ENCODE peak calls at places on chromosomes 16 and 17, in six cellular contexts. R is HCT116, H is K562, B is H1, V is HepG2, D is GM12878. O is an unnamed sample.

GRCh38 chr16:51237207-51237606 is 86.1 kb upstream of the SALL1 start:
- DNase-seq in D (no peak), R (no peak), V (no peak), B (no peak), H (no peak), O (no peak)

GRCh38 chr17:42608692-42609181 is 437 bp downstream of the RETREG3 start:
- DNase-seq in V (no peak), H (no peak), B (no peak), D (no peak), R (no peak), O (no peak)

GRCh38 chr17:47726796-47727703 is 6.0 kb upstream of the TBX21 start:
- DNase-seq in R (no peak), H (no peak), D (no peak), B (no peak), V (no peak), O (peak; percentile 68)

GRCh38 chr16:53946745-53947386 is 242.9 kb downstream of the FTO start:
- DNase-seq in D (no peak), V (no peak), R (no peak), H (no peak), B (no peak), O (no peak)

GRCh38 chr16:69131749-69132423 is 502 bp downstream of the CHTF8 start:
- DNase-seq in H (peak; percentile 95), D (peak; percentile 24), V (peak; percentile 79), R (no peak), B (peak; percentile 90), O (peak; percentile 99)

GRCh38 chr16:48123104-48123788 is 32.5 kb downstream of the ABCC12 start:
- DNase-seq in D (no peak), R (peak; percentile 85), B (no peak), V (peak; percentile 32), H (peak; percentile 59), O (no peak)

GRCh38 chr16:78244131-78244899 is 144.9 kb downstream of the WWOX start:
- DNase-seq in R (no peak), V (no peak), B (no peak), H (no peak), D (no peak), O (no peak)

GRCh38 chr16:85386467-85387170 is 226.5 kb upstream of the GSE1 start:
- DNase-seq in B (peak; percentile 37), V (no peak), H (no peak), D (no peak), R (no peak), O (no peak)

GRCh38 chr16:29871822-29872546 is 9.0 kb upstream of the CDIPT start:
- DNase-seq in R (no peak), V (no peak), H (no peak), B (no peak), D (no peak), O (no peak)

GRCh38 chr16:19148189-19148588 is 19.9 kb upstream of the SYT17 start:
- DNase-seq in V (no peak), H (no peak), D (no peak), B (no peak), R (no peak), O (no peak)
- TF ChIP-seq JUND in V (no peak), H (no peak), D (no peak), B (no peak), R (no peak), O (no peak)

GRCh38 chr17:67152824-67153223 is 92.2 kb downstream of the HELZ start:
- DNase-seq in B (no peak), H (no peak), V (no peak), R (no peak), D (no peak), O (no peak)
- H3K36me3 ChIP-seq in B (no peaks in the 10 kb centered on the region), H (peaks cover 61% of the 10 kb centered on the region), V (peaks cover 74% of the 10 kb centered on the region), R (peaks cover 5% of the 10 kb centered on the region), D (peaks cover 12% of the 10 kb centered on the region), O (peaks cover 56% of the 10 kb centered on the region)

GRCh38 chr17:35684046-35684802 is 47.2 kb upstream of the RASL10B start:
- DNase-seq in B (no peak), R (no peak), V (no peak), H (no peak), D (no peak), O (no peak)

GRCh38 chr17:35674552-35674951 is 56.9 kb upstream of the RASL10B start:
- DNase-seq in B (no peak), D (no peak), V (no peak), R (no peak), H (no peak), O (no peak)

GRCh38 chr17:35683588-35683987 is 47.9 kb upstream of the RASL10B start:
- DNase-seq in H (no peak), B (no peak), V (no peak), D (no peak), R (no peak), O (no peak)

DNA sequence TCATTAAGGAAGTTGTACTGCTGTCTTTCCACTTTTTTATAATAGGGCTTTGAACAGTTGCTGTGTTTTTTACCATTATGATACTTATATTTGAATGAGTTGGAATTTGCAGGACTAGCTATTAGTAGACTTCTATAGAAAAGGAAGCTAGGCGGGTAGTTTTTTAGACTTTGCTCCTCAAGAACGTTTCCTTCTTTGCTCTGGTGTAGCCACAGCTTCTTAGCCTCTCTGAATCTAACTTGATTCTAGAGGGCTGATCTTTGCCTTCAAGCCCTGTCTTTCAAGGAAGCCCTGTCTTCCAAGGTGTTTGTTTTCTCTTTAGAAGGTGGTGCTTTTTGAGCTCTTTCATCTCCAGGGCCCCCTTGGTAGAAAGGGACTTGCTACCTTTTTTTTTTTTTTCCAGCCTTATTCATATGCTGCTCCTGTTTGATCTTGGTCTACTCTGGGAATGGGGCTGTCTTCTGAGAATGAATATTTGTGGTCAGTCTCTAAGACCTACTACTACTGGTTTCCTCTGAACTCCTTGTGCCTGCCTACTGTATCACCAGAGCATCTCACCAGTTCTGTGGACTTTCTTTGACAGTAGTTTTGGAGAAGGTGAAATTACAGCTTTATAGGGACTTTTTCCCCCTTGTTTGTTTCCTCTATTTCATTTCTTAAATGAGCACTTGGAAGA is 52.3 kb upstream of the RASL10B start:
- DNase-seq in V (no peak), H (no peak), R (no peak), D (no peak), B (no peak), O (no peak)
- TF ChIP-seq JUND in V (no peak), H (no peak), R (no peak), D (no peak), B (no peak), O (no peak)

GRCh38 chr17:82053556-82054263 is 2.0 kb downstream of the GPS1 start:
- DNase-seq in B (no peak), R (no peak), H (no peak), D (no peak), V (no peak), O (no peak)

GRCh38 chr17:82050761-82051641 is 610 bp downstream of the RFNG start:
- DNase-seq in B (no peak), D (no peak), R (no peak), V (no peak), H (peak; percentile 81), O (peak; percentile 90)

GRCh38 chr17:82052638-82053059 is 951 bp downstream of the GPS1 start:
- DNase-seq in R (no peak), H (no peak), V (no peak), B (no peak), D (no peak), O (no peak)

GRCh38 chr17:82053130-82053529 is 1.4 kb downstream of the GPS1 start:
- DNase-seq in R (no peak), B (no peak), D (no peak), V (no peak), H (no peak), O (no peak)

GRCh38 chr17:82051776-82052637 is at the start of the genes GPS1 and RFNG:
- DNase-seq in D (no peak), R (no peak), V (peak; percentile 60), H (peak; percentile 86), B (peak; percentile 86), O (peak; percentile 99)
- H3K36me3 ChIP-seq in D (no peaks in the 10 kb centered on the region), R (peaks cover 42% of the 10 kb centered on the region), V (peaks cover 51% of the 10 kb centered on the region), H (peaks cover 75% of the 10 kb centered on the region), B (peaks cover 5% of the 10 kb centered on the region), O (peaks cover 69% of the 10 kb centered on the region)

DNA sequence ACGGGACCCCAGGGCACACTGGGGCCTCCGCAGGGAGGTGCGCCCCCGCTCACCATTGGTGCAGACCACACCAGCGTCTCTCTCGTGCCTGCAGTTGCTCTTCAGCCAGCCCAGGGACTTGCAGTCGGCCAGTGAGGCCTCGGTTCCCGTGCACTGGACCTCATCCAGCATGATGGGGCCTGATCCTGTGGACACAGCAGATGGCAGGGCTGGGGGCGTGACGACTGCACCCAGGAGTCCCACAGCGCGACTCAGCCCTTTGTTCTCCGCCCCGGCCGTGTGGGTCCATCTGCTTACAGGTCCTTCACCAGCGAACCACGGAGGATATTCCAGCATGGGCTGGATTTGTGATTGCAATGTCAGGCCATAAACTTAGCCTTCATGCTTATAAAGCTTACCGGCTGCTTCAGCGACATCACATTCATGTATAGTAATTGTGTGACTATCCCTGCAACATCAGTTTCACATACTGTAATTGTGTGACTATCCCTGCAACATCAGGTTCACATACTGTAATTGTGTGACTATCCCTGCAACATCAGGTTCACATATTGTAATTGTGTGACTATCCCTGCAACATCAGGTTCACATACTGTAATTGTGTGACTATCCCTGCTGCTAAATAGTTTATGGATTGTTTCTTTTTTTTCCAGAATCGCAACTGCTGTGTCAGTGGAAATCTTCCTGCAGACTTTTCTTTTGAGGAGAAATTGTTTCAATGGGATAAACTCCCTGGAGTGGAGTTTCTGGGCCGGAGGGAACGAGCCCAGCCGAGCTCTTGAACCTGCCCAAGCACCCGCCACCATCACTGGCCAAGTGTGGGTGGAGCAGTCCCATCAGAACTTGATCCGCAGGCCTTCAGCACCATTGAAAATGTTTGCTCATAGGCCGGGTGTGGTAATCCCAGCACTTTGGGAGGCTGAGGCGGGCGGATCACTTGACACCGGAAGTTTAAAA is 4.8 kb downstream of the LGALS3BP start:
- DNase-seq in D (no peak), V (no peak), H (no peak), B (no peak), R (peak; percentile 67), O (no peak)
- TF ChIP-seq JUND in D (no peak), V (no peak), H (peak; percentile 65), B (no peak), R (no peak), O (no peak)

DNA sequence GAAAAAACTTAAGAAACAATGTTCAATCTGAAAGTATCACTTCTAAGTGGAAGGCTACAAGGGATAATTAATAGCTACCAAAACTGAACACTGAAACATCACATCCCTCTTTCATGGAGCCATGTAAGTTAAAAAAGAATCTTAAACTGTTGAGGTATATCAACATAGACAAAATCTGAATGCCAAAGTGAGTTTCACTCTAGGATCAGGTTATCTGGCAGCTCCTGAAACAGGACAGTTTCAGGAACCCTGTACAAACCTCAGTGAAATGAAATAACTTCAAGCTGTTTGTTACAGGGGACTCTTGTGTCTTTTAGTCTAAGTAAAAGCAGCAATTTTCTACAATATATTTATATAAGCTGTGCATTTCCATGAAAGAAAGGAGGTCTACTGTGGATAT is 73.2 kb downstream of the KANSL1 start:
- DNase-seq in R (no peak), H (no peak), B (no peak), D (no peak), V (no peak), O (no peak)
- H3K36me3 ChIP-seq in R (no peaks in the 10 kb centered on the region), H (peaks cover 9% of the 10 kb centered on the region), B (no peaks in the 10 kb centered on the region), D (no peaks in the 10 kb centered on the region), V (peaks cover 4% of the 10 kb centered on the region), O (no peaks in the 10 kb centered on the region)